ENCODE peak calls at places on chromosomes 12 and 14, in four cellular contexts. G, X, D and K are unnamed samples.

GRCh38 chr14:23109769-23110168 is 5.0 kb upstream of the CIROP start:
- DNase-seq in G (no peak), X (no peak), D (no peak), K (no peak)

GRCh38 chr12:52186135-52186840 is 5.5 kb downstream of the KRT80 start:
- DNase-seq in G (no peak), X (no peak), D (peak), K (peak)

GRCh38 chr14:91873476-91874265 is 6.3 kb upstream of the TC2N start:
- DNase-seq in G (no peak), X (no peak), D (peak), K (no peak)

GRCh38 chr14:45709541-45709940 is 456.5 kb upstream of the MIS18BP1 start:
- DNase-seq in G (no peak), X (no peak), D (no peak), K (no peak)

GRCh38 chr12:3805058-3805457 is 52.1 kb upstream of the CRACR2A start:
- DNase-seq in G (no peak), X (no peak), D (no peak), K (no peak)

GRCh38 chr12:94815450-94815849 is 165.1 kb upstream of the TMCC3 start:
- DNase-seq in G (no peak), X (no peak), D (no peak), K (no peak)

GRCh38 chr14:44109041-44109440 is 398.0 kb downstream of the FSCB start:
- DNase-seq in G (no peak), X (no peak), D (no peak), K (no peak)

GRCh38 chr12:76643438-76643837 is 83.9 kb upstream of the OSBPL8 start:
- DNase-seq in G (no peak), X (no peak), D (no peak), K (no peak)

GRCh38 chr14:50023671-50024490 is 92.5 kb downstream of the VCPKMT start:
- DNase-seq in G (no peak), X (no peak), D (no peak), K (peak)

GRCh38 chr12:113479578-113480335 is 8.1 kb upstream of the LHX5 start:
- DNase-seq in G (no peak), X (peak), D (peak), K (no peak)

GRCh38 chr14:33800735-33801163 is 150.1 kb downstream of the EGLN3 start:
- DNase-seq in G (no peak), X (no peak), D (no peak), K (no peak)

GRCh38 chr14:64416348-64416932 is 28.3 kb downstream of the MTHFD1 start:
- DNase-seq in G (no peak), X (no peak), D (no peak), K (no peak)

GRCh38 chr14:98173291-98173690 is 1098.7 kb downstream of the BCL11B start:
- DNase-seq in G (no peak), X (no peak), D (no peak), K (no peak)

GRCh38 chr14:100330396-100330931 is 7.3 kb downstream of the SLC25A47 start:
- DNase-seq in G (no peak), X (no peak), D (no peak), K (no peak)

GRCh38 chr12:106030210-106031175 is 108.3 kb downstream of the NUAK1 start:
- DNase-seq in G (no peak), X (no peak), D (peak), K (no peak)

GRCh38 chr12:114944736-114945135 is 260.8 kb upstream of the TBX3 start:
- DNase-seq in G (no peak), X (no peak), D (no peak), K (no peak)

GRCh38 chr14:101506211-101506920 is 54.9 kb upstream of the DIO3 start:
- DNase-seq in G (peak), X (peak), D (no peak), K (no peak)

GRCh38 chr12:117685115-117685926 is 283.5 kb downstream of the KSR2 start:
- DNase-seq in G (no peak), X (peak), D (peak), K (peak)

GRCh38 chr12:116661341-116661740 is 76.5 kb downstream of the SPRING1 start:
- DNase-seq in G (no peak), X (no peak), D (no peak), K (no peak)

GRCh38 chr12:91441996-91442395 is 259.4 kb upstream of the DCN start:
- DNase-seq in G (no peak), X (no peak), D (no peak), K (no peak)

GRCh38 chr14:94356379-94357056 is 31.9 kb downstream of the SERPINA1 start:
- DNase-seq in G (no peak), X (no peak), D (no peak), K (no peak)

GRCh38 chr12:109981311-109981710 is 14.9 kb downstream of the GIT2 start:
- DNase-seq in G (no peak), X (no peak), D (no peak), K (no peak)

GRCh38 chr14:105314287-105315185 is at the start of gene PACS2:
- DNase-seq in G (no peak), X (peak), D (no peak), K (peak)

GRCh38 chr12:39692258-39692853 is 72.8 kb upstream of the ABCD2 start:
- DNase-seq in G (no peak), X (no peak), D (no peak), K (no peak)

GRCh38 chr12:20646239-20646827 is 48.8 kb upstream of the SLCO1C1 start:
- DNase-seq in G (no peak), X (no peak), D (no peak), K (peak)

GRCh38 chr12:100857418-100857817 is 62.8 kb downstream of the ANO4 start:
- DNase-seq in G (no peak), X (no peak), D (no peak), K (no peak)

GRCh38 chr12:50980545-50980944 is 28.2 kb downstream of the HIGD1C start:
- DNase-seq in G (no peak), X (no peak), D (no peak), K (no peak)

GRCh38 chr12:113684908-113685512 is 213.3 kb upstream of the LHX5 start:
- DNase-seq in G (no peak), X (no peak), D (no peak), K (no peak)

GRCh38 chr12:132426349-132427176 is 63.4 kb upstream of the FBRSL1 start:
- DNase-seq in G (no peak), X (no peak), D (no peak), K (no peak)

GRCh38 chr12:64631197-64631596 is 20.9 kb downstream of the RASSF3 start:
- DNase-seq in G (no peak), X (no peak), D (no peak), K (no peak)

GRCh38 chr14:69101331-69101826 is 51.5 kb downstream of the DCAF5 start:
- DNase-seq in G (no peak), X (no peak), D (no peak), K (peak)

GRCh38 chr14:104676694-104677505 is 12.5 kb upstream of the INF2 start:
- DNase-seq in G (peak), X (peak), D (no peak), K (no peak)

GRCh38 chr14:95104911-95105310 is 52.4 kb downstream of the DICER1 start:
- DNase-seq in G (no peak), X (no peak), D (no peak), K (no peak)

GRCh38 chr12:41917827-41918445 is 226.7 kb downstream of the GXYLT1 start:
- DNase-seq in G (no peak), X (no peak), D (no peak), K (no peak)

GRCh38 chr14:50335389-50335788 is 23.3 kb downstream of the DMAC2L start:
- DNase-seq in G (no peak), X (no peak), D (no peak), K (no peak)

GRCh38 chr12:49296034-49296835 is 1.3 kb downstream of the PRPH start:
- DNase-seq in G (no peak), X (peak), D (no peak), K (no peak)

GRCh38 chr12:124551268-124552144 is 15.9 kb downstream of the NCOR2 start:
- DNase-seq in G (no peak), X (peak), D (no peak), K (no peak)

GRCh38 chr12:107027304-107028053 is 40.5 kb upstream of the MTERF2 start:
- DNase-seq in G (no peak), X (no peak), D (peak), K (peak)

GRCh38 chr12:51293693-51294092 is 23.5 kb upstream of the SMAGP start:
- DNase-seq in G (no peak), X (no peak), D (no peak), K (no peak)

GRCh38 chr12:155006-155405 is 59.0 kb downstream of the SLC6A12 start:
- DNase-seq in G (no peak), X (no peak), D (no peak), K (no peak)

GRCh38 chr12:152440-152839 is 61.5 kb downstream of the SLC6A12 start:
- DNase-seq in G (no peak), X (no peak), D (no peak), K (no peak)

GRCh38 chr12:151579-151978 is 62.4 kb downstream of the SLC6A12 start:
- DNase-seq in G (no peak), X (no peak), D (no peak), K (no peak)

GRCh38 chr12:154058-154457 is 59.9 kb downstream of the SLC6A12 start:
- DNase-seq in G (no peak), X (no peak), D (no peak), K (no peak)

GRCh38 chr12:153080-153746 is 60.7 kb downstream of the SLC6A12 start:
- DNase-seq in G (no peak), X (peak), D (peak), K (no peak)
- TF ChIP-seq CTCF in G (no peak), X (peak), D (peak), K (peak)

GRCh38 chr14:75247939-75248338 is 30.7 kb upstream of the FOS start:
- DNase-seq in G (no peak), X (no peak), D (no peak), K (no peak)
- TF ChIP-seq CTCF in G (no peak), X (no peak), D (no peak), K (no peak)

DNA sequence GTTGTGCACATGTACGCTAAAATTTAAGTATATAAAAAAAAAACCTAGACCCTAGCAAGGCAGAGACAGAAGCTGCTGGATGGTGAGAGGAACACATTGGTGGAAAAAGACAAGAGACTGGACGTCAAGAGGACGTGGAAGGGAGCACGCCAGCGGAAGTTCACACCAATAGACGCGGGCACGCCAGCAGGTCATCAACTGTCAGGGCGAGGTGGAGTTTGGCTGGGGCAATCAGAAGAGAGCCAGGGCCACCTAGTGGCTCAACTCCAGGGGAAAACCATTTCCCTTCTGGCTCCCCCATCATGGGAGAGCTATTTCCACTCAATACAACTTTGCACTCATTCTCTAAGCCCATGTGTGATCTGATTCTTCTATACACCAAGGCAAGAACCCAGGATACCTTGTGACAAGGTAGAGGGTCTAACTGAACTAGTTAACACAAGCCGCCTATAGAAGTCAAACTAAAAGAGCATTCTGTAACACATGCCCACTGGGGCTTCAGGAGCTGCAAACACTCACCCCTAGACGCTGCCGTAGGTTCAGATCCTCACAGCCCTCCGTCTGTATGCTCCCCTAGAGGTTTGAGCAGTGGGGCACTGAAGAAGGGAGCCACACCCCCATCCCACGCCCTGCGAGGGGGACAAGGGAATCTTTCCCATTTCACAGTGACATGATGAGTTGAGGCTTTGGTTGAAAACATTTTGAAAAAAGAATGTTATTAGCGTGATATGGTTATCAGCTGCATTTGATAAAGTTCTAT is 702.7 kb downstream of the TMTC2 start:
- DNase-seq in G (no peak), X (peak), D (no peak), K (no peak)
- TF ChIP-seq CTCF in G (no peak), X (peak), D (peak), K (peak)

DNA sequence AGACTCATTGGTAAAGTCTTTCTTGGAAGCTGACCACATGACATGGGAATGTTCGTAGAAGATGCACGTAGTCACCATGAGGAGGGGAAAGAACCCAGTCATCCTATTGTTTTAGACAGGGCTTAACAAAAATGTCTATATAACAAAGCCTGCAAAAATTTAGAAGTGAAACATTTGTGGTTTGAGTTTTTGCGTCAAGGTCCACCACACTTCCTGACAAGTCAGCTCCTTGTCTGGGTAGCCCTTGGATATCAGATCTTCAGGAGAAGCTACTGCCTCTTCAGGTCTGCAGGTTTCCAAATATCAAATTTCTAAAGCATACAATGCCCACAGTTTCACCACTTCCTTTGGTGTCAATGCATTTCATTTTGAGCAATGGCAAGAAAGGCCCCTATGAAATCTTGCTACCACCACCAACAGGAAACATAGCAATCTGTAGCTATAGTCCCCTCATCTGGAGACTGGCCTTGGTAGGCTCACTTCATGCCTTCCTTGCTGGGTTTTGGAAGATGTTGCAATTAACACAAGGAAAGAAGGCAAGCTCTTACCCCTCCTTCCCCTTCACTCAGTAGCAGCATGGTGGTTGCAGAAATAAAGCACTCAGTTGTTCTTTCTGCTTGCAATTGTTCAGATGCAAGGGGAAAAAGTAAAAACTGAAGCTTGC is 235.2 kb downstream of the PCNX1 start:
- DNase-seq in G (no peak), X (no peak), D (peak), K (peak)
- TF ChIP-seq CTCF in G (no peak), X (no peak), D (no peak), K (no peak)

DNA sequence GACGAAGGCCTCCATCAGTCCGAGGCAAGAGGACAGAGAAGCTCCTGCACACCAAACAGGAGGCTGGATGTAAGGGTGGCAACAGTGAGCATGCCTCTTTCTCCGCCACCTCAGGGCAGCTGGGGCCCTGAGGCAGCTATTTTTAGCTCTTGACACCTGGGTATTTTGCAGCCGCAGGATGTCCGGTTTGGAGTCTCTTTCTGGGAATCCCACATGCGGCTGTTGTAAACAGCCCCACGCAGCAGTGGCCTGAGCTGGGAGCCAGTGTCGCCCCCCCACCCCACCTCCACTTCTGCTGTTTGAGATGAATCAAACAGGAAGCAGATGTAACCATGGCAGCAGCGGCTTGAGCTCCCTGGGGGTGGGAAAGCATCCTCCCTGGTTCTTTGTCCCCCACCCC is 11.7 kb downstream of the HDAC7 start:
- DNase-seq in G (no peak), X (peak), D (no peak), K (no peak)
- TF ChIP-seq CTCF in G (no peak), X (no peak), D (no peak), K (no peak)

DNA sequence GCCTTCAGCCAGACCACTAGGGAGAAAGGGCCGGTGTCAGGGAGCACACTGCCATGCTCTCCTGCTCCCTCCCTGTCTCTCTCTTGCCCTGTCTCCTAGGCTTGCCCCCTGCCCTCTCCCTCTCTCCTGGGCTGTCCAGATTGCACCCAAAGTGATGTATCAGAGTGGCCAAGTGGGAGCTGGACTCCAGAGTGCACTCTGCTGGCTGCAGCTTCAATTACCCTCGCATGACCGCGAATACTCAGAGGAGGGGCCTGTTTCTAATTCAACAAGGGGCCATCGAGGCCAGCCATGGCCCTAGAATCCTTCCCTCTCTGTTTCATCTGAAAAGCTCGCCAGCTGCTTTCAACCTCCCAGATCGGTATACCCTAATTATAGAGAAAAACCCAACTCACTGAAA is 206.4 kb upstream of the FKBP4 start:
- DNase-seq in G (no peak), X (no peak), D (no peak), K (no peak)
- TF ChIP-seq CTCF in G (no peak), X (no peak), D (no peak), K (no peak)

DNA sequence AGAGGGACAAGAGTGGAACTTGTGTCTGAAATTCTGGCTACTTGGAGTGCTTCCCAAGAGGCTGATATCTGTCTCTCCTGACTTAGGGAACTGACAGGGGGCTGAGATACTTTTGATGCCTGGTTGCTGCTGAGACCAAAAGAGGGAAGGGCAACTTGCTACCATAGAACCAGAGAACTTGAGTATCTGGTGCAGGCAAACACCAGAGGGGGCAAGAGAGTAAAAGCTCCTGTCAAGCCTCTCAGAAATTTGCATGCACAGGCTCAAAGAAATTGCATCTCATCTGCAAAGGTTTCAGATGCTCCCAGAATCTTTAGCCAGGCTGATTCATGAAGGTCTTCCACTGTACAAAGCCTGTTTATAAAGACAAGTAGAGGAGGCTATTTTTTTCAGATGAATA is 391.3 kb upstream of the FOXG1 start:
- DNase-seq in G (no peak), X (no peak), D (no peak), K (peak)
- TF ChIP-seq CTCF in G (no peak), X (peak), D (peak), K (peak)

GRCh38 chr12:13345722-13346121 is 149.2 kb downstream of the EMP1 start:
- DNase-seq in G (no peak), X (no peak), D (no peak), K (no peak)

GRCh38 chr12:13350381-13350780 is 153.9 kb downstream of the EMP1 start:
- DNase-seq in G (no peak), X (no peak), D (no peak), K (no peak)

GRCh38 chr12:13348464-13348863 is 151.9 kb downstream of the EMP1 start:
- DNase-seq in G (no peak), X (no peak), D (no peak), K (no peak)

GRCh38 chr12:13350946-13351345 is 154.4 kb downstream of the EMP1 start:
- DNase-seq in G (no peak), X (no peak), D (no peak), K (no peak)

DNA sequence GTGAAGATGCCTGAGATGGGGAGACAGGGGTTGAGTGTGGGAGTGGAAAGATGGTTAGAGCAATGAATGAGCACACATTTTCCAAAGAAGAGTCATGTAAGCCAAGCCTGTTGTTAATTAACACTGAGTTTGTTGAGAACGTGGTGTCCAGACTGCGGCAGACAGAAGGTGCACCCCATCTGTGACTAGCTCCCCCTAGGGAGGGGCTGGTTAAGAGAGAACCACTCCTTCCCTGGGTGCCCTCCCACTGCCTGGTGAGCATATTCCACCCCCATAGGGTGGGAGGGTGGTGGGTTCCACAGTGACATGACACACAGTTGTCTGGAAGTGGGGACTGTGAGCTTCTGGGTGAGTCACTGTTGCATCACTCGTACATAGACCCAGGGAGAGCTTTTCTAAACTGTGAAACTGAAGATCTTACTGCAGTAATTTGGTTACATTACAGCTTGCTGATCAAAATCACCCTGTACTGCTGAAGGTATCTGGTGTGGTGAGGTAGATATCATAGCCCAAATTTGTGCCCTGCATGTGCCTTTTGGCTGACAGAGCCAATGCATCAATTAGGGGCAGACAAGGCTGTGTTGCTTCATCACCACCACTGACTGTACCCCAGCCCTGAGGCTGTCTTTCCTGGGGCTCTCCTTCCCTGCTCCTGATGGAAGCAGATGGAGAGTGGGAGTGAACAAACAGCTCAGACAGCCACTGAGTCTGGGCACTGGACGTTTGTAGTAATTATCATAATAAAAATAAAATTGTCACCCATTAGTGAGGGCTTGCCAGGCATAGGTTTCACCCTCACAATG is 150.9 kb downstream of the EMP1 start:
- DNase-seq in G (no peak), X (no peak), D (peak), K (peak)
- TF ChIP-seq CTCF in G (no peak), X (no peak), D (peak), K (peak)